ENCODE peak calls at places on chromosomes 4 and X, in seven cellular contexts. I, Q, B, Z, D, K and X are unnamed samples.
A peak's percentile ranks its signal among the peaks of the same experiment; 100 is the strongest.

GRCh38 chrX:109475174-109475891 is 6.6 kb downstream of the GUCY2F start:
- ATAC-seq in I (peak; percentile 66), Q (peak; percentile 73), B (peak; percentile 93), Z (peak; percentile 78), D (peak; percentile 71), K (peak; percentile 72), X (no peak)

GRCh38 chrX:72713130-72713529 is 976 bp downstream of the PHKA1 start:
- ATAC-seq in I (no peak), Q (no peak), B (no peak), Z (no peak), D (no peak), K (no peak), X (no peak)

GRCh38 chrX:43333543-43333942 is 322.6 kb upstream of the MAOA start:
- ATAC-seq in I (no peak), Q (no peak), B (no peak), Z (no peak), D (no peak), K (no peak), X (no peak)

GRCh38 chrX:71660562-71661416 is 6.6 kb upstream of the LOC101059915 start:
- ATAC-seq in I (no peak), Q (no peak), B (no peak), Z (no peak), D (no peak), K (no peak), X (no peak)

GRCh38 chrX:20965270-20966044 is 408.8 kb upstream of the CNKSR2 start:
- ATAC-seq in I (no peak), Q (no peak), B (no peak), Z (no peak), D (no peak), K (no peak), X (no peak)

GRCh38 chr4:177118596-177118995 is 191.1 kb upstream of the NEIL3 start:
- ATAC-seq in I (peak; percentile 93), Q (peak; percentile 33), B (no peak), Z (peak; percentile 95), D (peak; percentile 47), K (peak; percentile 43), X (peak; percentile 91)

GRCh38 chrX:22109442-22109841 is 77.3 kb downstream of the PHEX start:
- ATAC-seq in I (no peak), Q (peak; percentile 71), B (no peak), Z (no peak), D (no peak), K (no peak), X (no peak)

GRCh38 chrX:68146054-68146453 is 287.2 kb downstream of the OPHN1 start:
- ATAC-seq in I (no peak), Q (peak; percentile 76), B (no peak), Z (no peak), D (no peak), K (peak; percentile 56), X (no peak)

GRCh38 chrX:10932842-10933440 is 178.2 kb upstream of the HCCS start:
- ATAC-seq in I (no peak), Q (no peak), B (no peak), Z (no peak), D (no peak), K (no peak), X (no peak)

GRCh38 chr4:86338989-86339388 is 20.9 kb downstream of the MAPK10 start:
- ATAC-seq in I (peak; percentile 90), Q (peak; percentile 95), B (no peak), Z (peak; percentile 80), D (no peak), K (peak; percentile 21), X (peak; percentile 82)

GRCh38 chrX:122565952-122566351 is 618.1 kb upstream of the GRIA3 start:
- ATAC-seq in I (peak; percentile 89), Q (peak; percentile 100), B (no peak), Z (peak; percentile 36), D (peak; percentile 34), K (no peak), X (peak; percentile 57)

GRCh38 chr4:141646969-141647368 is 10.6 kb downstream of the IL15 start:
- ATAC-seq in I (no peak), Q (no peak), B (no peak), Z (no peak), D (no peak), K (no peak), X (no peak)

GRCh38 chr4:71229477-71230257 is 109.2 kb upstream of the SLC4A4 start:
- ATAC-seq in I (peak; percentile 72), Q (peak; percentile 49), B (peak; percentile 62), Z (peak; percentile 59), D (no peak), K (peak; percentile 61), X (no peak)

GRCh38 chrX:100263650-100264049 is 146.4 kb downstream of the PCDH19 start:
- ATAC-seq in I (no peak), Q (no peak), B (no peak), Z (no peak), D (no peak), K (no peak), X (no peak)

GRCh38 chr4:190014771-190015537 is 12.1 kb downstream of the FRG2 start:
- ATAC-seq in I (peak; percentile 78), Q (peak; percentile 72), B (no peak), Z (peak; percentile 47), D (peak; percentile 22), K (peak; percentile 55), X (no peak)

GRCh38 chr4:102794999-102795398 is 32.4 kb downstream of the UBE2D3 start:
- ATAC-seq in I (no peak), Q (no peak), B (no peak), Z (no peak), D (no peak), K (no peak), X (no peak)

GRCh38 chrX:103157511-103158316 is 57.2 kb upstream of the BEX4 start:
- ATAC-seq in I (no peak), Q (no peak), B (peak; percentile 63), Z (no peak), D (no peak), K (peak; percentile 55), X (no peak)

GRCh38 chrX:72028701-72029470 is 102.8 kb downstream of the RTL5 start:
- ATAC-seq in I (no peak), Q (no peak), B (no peak), Z (no peak), D (no peak), K (peak; percentile 21), X (no peak)

GRCh38 chr4:108366716-108367115 is 198.0 kb upstream of the LEF1 start:
- ATAC-seq in I (no peak), Q (no peak), B (no peak), Z (no peak), D (no peak), K (no peak), X (no peak)

GRCh38 chr4:67275179-67275750 is 270.0 kb downstream of the CENPC start:
- ATAC-seq in I (no peak), Q (no peak), B (no peak), Z (peak; percentile 26), D (no peak), K (peak; percentile 24), X (no peak)

GRCh38 chrX:120769576-120770341 is 105.9 kb downstream of the CT47B1 start:
- ATAC-seq in I (no peak), Q (peak; percentile 70), B (no peak), Z (no peak), D (no peak), K (peak; percentile 51), X (no peak)

GRCh38 chr4:70623301-70623700 is 5.2 kb upstream of the ENAM start:
- ATAC-seq in I (no peak), Q (no peak), B (no peak), Z (no peak), D (no peak), K (no peak), X (no peak)

GRCh38 chr4:184342167-184342856 is 124.6 kb upstream of the ENPP6 start:
- ATAC-seq in I (no peak), Q (no peak), B (no peak), Z (no peak), D (no peak), K (no peak), X (no peak)

GRCh38 chr4:8540072-8540471 is 40.1 kb upstream of the GPR78 start:
- ATAC-seq in I (no peak), Q (no peak), B (no peak), Z (no peak), D (no peak), K (no peak), X (no peak)

GRCh38 chr4:163077611-163078010 is 89.1 kb downstream of the NAF1 start:
- ATAC-seq in I (no peak), Q (no peak), B (no peak), Z (no peak), D (no peak), K (no peak), X (no peak)

GRCh38 chrX:39063037-39063436 is 261.8 kb downstream of the MID1IP1 start:
- ATAC-seq in I (peak; percentile 63), Q (no peak), B (peak; percentile 74), Z (no peak), D (peak; percentile 51), K (peak; percentile 95), X (no peak)

GRCh38 chrX:37834937-37835336 is 12.4 kb downstream of the DYNLT3 start:
- ATAC-seq in I (no peak), Q (no peak), B (no peak), Z (no peak), D (no peak), K (peak; percentile 28), X (no peak)

GRCh38 chrX:37662181-37662580 is 23.4 kb upstream of the XK start:
- ATAC-seq in I (no peak), Q (no peak), B (no peak), Z (no peak), D (no peak), K (no peak), X (no peak)

GRCh38 chr4:74805601-74806000 is 11.3 kb upstream of the BTC start:
- ATAC-seq in I (no peak), Q (peak; percentile 83), B (no peak), Z (no peak), D (peak; percentile 27), K (peak; percentile 72), X (no peak)

GRCh38 chr4:184457530-184458249 is 16.7 kb downstream of the IRF2 start:
- ATAC-seq in I (peak; percentile 63), Q (no peak), B (no peak), Z (peak; percentile 42), D (no peak), K (no peak), X (no peak)

GRCh38 chrX:41010188-41010846 is 74.9 kb upstream of the USP9X start:
- ATAC-seq in I (peak; percentile 96), Q (peak; percentile 79), B (peak; percentile 91), Z (peak; percentile 98), D (peak; percentile 84), K (peak; percentile 96), X (peak; percentile 93)
- H3K4me3 ChIP-seq in I (peak overlapping the region; percentile 43), Q (peak overlapping the region; percentile 17), B (peak overlapping the region; percentile 28), Z (peak overlapping the region; percentile 36), D (no peak overlapping the region), K (peak overlapping the region; percentile 38), X (peak overlapping the region; percentile 1)

GRCh38 chrX:153226344-153227190 is 47.5 kb downstream of the MAGEA1 start:
- ATAC-seq in I (peak; percentile 92), Q (peak; percentile 94), B (no peak), Z (no peak), D (peak; percentile 83), K (peak; percentile 97), X (peak; percentile 65)
- H3K4me3 ChIP-seq in I (peak overlapping the region; percentile 23), Q (peak overlapping the region; percentile 18), B (no peak overlapping the region), Z (no peak overlapping the region), D (no peak overlapping the region), K (peak overlapping the region; percentile 16), X (no peak overlapping the region)

GRCh38 chr4:132227349-132228165 is 921.5 kb upstream of the PCDH10 start:
- ATAC-seq in I (no peak), Q (peak; percentile 74), B (no peak), Z (no peak), D (no peak), K (no peak), X (no peak)
- H3K4me3 ChIP-seq in I (no peak overlapping the region), Q (no peak overlapping the region), B (peak overlapping the region; percentile 33), Z (no peak overlapping the region), D (no peak overlapping the region), K (no peak overlapping the region), X (no peak overlapping the region)

GRCh38 chrX:138710311-138710791 is 1.2 kb downstream of the FGF13 start:
- ATAC-seq in I (no peak), Q (no peak), B (no peak), Z (no peak), D (no peak), K (no peak), X (no peak)
- H3K4me3 ChIP-seq in I (peak overlapping the region; percentile 44), Q (no peak overlapping the region), B (peak overlapping the region; percentile 33), Z (peak overlapping the region; percentile 51), D (peak overlapping the region; percentile 20), K (peak overlapping the region; percentile 44), X (peak overlapping the region; percentile 92)